ENCODE peak calls at places on chromosomes 3 and 15, in five cellular contexts. F, I, E, N and Q are unnamed samples.

GRCh38 chr15:66737243-66738010 is 35.4 kb downstream of the SMAD6 start:
- DNase-seq in N (no peak), F (no peak), E (peak), I (no peak), Q (no peak)

GRCh38 chr3:65633018-65633417 is 405.7 kb downstream of the MAGI1 start:
- DNase-seq in F (no peak), N (no peak), I (no peak), E (no peak), Q (no peak)

GRCh38 chr3:188744166-188744565 is 427.6 kb upstream of the TPRG1 start:
- DNase-seq in E (no peak), N (no peak), I (no peak), F (no peak), Q (no peak)

GRCh38 chr3:53806182-53807116 is 39.8 kb downstream of the CHDH start:
- DNase-seq in E (peak), F (peak), N (no peak), I (no peak), Q (peak)

GRCh38 chr15:46394463-46394862 is 759.6 kb downstream of the SQOR start:
- DNase-seq in N (no peak), F (no peak), I (peak), E (no peak), Q (no peak)

GRCh38 chr15:40064231-40064894 is 25.4 kb upstream of the SRP14 start:
- DNase-seq in E (no peak), F (no peak), I (no peak), N (no peak), Q (peak)

GRCh38 chr3:63809607-63810006 is 9.5 kb upstream of the C3orf49 start:
- DNase-seq in I (no peak), F (no peak), N (no peak), E (no peak), Q (no peak)

GRCh38 chr3:122994954-122995353 is 32.6 kb downstream of the SEMA5B start:
- DNase-seq in F (no peak), N (no peak), E (no peak), I (no peak), Q (no peak)

GRCh38 chr15:80437492-80437891 is 33.3 kb downstream of the ARNT2 start:
- DNase-seq in E (no peak), F (no peak), I (no peak), N (no peak), Q (no peak)

GRCh38 chr3:62502315-62503300 is 129.3 kb upstream of the FEZF2 start:
- DNase-seq in I (no peak), E (no peak), F (no peak), N (no peak), Q (no peak)

GRCh38 chr15:74863239-74864056 is 9.7 kb downstream of the SCAMP2 start:
- DNase-seq in F (no peak), E (no peak), I (no peak), N (no peak), Q (no peak)

DNA sequence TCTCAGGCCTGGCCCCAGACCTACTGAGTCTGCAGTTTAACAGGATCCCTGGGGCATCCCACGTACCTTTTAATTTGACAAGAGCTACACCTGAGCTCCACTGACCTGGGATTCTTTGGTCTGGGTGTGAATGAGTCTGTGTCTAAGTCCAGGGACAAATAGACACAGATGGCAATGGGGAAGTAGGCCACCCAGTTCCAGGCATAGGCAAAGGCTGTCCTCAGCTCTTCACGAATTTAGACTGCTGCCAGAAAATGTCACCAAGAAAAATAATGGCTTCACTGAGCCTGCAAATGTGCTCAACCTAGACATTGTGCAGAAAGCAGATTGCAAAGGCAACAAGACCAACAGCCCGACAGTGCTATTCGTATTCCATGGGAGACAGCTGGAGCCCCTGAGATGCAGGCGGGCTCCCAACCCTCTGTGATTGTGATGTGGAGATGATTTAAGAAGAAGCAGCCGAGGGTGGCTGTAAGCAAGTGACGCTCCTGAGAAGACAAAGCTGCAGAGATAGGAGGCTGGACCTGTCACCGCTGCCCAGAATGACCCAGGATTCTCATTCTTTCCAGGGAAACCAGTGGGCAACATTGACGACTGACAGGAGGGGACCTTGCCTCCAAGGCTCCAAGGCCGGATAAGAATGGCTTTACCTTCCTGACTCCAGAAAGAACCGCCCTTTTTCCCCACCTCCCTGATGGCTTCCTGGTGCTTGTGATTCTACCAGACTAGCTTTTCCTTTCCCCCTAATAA is 39.8 kb upstream of the IREB2 start:
- DNase-seq in F (no peak), E (no peak), N (no peak), I (no peak), Q (no peak)
- TF ChIP-seq CTCF in F (no peak), E (no peak), N (no peak), I (no peak), Q (no peak)

DNA sequence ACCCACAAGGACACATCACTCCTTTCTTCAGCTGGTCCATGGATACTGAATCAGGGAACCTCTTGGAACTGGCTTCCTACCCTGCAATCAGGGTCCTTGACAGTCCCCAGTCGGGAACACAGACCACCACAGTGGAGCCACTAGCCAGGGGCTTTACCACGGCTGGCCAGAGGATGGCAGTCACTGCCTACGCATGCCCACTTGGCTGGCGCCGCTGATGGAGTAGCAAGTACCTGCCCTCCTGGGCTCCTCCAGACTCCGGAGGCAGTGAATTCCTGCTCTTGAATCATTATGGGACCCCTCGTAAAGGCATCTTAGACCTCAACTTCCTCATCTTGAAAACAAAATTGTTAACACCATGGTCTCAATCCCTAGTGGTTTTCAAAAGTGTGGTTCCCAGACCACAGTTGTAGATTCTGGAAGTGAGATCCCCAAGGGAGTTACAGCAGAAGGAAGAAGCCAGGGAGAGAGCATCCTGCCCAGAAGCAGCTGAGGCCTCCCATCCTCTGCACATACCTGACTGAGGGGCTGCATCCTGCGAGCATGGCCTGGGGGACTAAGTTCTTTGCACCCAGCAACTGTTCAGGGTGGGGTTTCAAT is 9.1 kb upstream of the SKIC8 start:
- DNase-seq in I (peak), E (peak), N (peak), F (peak), Q (no peak)
- TF ChIP-seq CTCF in I (peak), E (peak), N (peak), F (peak), Q (peak)

GRCh38 chr3:153906366-153906765 is 214.8 kb upstream of the ARHGEF26 start:
- DNase-seq in I (no peak), N (no peak), F (no peak), E (no peak), Q (no peak)

GRCh38 chr3:153901991-153902390 is 219.2 kb upstream of the ARHGEF26 start:
- DNase-seq in I (no peak), N (no peak), F (no peak), E (no peak), Q (no peak)

GRCh38 chr3:153897842-153898241 is 223.3 kb upstream of the ARHGEF26 start:
- DNase-seq in I (no peak), N (no peak), F (no peak), E (no peak), Q (no peak)

GRCh38 chr3:153901152-153901551 is 220.0 kb upstream of the ARHGEF26 start:
- DNase-seq in N (no peak), F (no peak), E (no peak), I (no peak), Q (no peak)

DNA sequence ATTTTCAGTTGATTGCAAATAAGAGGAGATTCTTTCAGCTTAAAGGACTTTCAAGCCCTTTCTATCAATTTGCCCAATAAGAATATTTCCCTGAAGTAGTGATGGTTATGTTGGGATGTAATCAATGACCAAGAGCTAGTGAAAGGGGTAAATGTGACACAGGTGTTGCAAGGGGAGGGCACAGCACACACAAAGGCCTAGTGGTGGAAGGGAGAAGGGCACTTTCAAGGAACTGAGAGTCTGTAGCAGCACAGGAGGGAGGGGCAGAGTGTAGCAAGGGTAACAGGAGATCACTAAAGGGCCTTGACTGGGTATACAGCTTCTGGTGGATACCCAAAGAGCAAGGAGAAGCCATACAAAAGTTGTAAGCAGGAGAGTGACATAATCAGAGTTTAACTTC is 217.8 kb upstream of the ARHGEF26 start:
- DNase-seq in I (no peak), N (no peak), F (no peak), E (no peak), Q (no peak)
- TF ChIP-seq CTCF in I (no peak), N (peak), F (no peak), E (no peak), Q (no peak)

DNA sequence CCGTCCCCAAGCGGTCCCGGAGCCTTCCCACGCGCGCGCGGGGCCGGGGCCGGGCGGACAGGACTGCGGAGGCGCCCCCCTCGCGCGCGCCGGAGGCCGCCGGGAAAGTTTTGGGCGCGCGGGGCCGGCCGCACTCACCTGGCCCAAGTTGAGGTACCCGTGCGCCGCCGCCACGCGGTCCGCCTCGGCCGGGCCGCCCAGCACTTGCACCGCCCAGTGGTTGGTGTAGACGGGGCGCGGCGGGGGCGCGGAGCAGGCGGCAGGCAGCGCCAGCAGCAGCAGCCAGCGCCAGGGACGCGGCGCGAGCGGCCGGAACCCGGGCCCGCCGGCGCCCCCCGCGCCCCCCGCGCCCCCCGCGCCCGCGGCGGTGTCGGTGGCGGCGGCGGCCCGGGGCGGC is 273 bp downstream of the PCSK6 start:
- DNase-seq in E (no peak), F (no peak), N (no peak), I (peak), Q (no peak)
- TF ChIP-seq CTCF in E (no peak), F (no peak), N (no peak), I (no peak), Q (no peak)

DNA sequence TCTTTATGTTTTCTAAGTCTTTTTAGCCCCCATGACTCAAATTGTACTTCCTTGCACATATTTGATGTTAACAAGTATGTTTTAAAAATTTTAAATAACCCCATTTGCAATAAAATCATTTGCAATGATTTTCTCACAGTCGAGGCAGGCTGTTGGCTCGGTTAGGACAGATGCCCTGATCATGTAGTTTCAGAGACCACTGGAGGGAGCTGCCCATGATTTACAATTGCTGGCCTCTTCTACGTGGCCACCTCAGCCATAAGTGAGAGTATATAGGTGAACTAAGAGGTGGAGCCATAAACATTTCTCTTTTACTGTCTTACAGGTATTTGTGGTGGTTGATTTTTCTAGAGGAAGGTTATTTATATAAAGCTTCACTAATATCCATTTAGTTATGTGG is 1.7 kb downstream of the DTWD1 start:
- DNase-seq in I (peak), N (no peak), E (no peak), F (no peak), Q (no peak)
- TF ChIP-seq CTCF in I (peak), N (no peak), E (no peak), F (peak), Q (peak)

GRCh38 chr3:45906681-45907220 is 20.4 kb downstream of the CCR9 start:
- DNase-seq in E (no peak), I (peak), F (no peak), N (no peak), Q (peak)
- TF ChIP-seq CTCF in E (no peak), I (peak), F (peak), N (no peak), Q (peak)

GRCh38 chr3:37742574-37743212 is 119.0 kb upstream of the CTDSPL start:
- DNase-seq in I (no peak), N (no peak), F (no peak), E (no peak), Q (no peak)

GRCh38 chr3:37742121-37742520 is 119.6 kb upstream of the CTDSPL start:
- DNase-seq in E (no peak), N (no peak), I (no peak), F (no peak), Q (no peak)

GRCh38 chr3:37739579-37740290 is 121.9 kb upstream of the CTDSPL start:
- DNase-seq in E (no peak), F (no peak), I (no peak), N (no peak), Q (no peak)

GRCh38 chr3:37740471-37740870 is 121.2 kb upstream of the CTDSPL start:
- DNase-seq in N (no peak), I (no peak), F (no peak), E (no peak), Q (no peak)

GRCh38 chr3:37741644-37742043 is 120.0 kb upstream of the CTDSPL start:
- DNase-seq in I (peak), F (no peak), E (peak), N (no peak), Q (no peak)
- TF ChIP-seq CTCF in I (peak), F (peak), E (no peak), N (peak), Q (no peak)

GRCh38 chr3:136351905-136352304 is 101.8 kb downstream of the PCCB start:
- DNase-seq in I (no peak), E (no peak), N (no peak), F (no peak), Q (no peak)
- TF ChIP-seq CTCF in I (peak), E (no peak), N (peak), F (no peak), Q (no peak)

GRCh38 chr15:91099616-91100560 is at the start of gene SV2B:
- DNase-seq in F (no peak), E (no peak), N (peak), I (peak), Q (no peak)
- TF ChIP-seq CTCF in F (peak), E (no peak), N (peak), I (peak), Q (no peak)

DNA sequence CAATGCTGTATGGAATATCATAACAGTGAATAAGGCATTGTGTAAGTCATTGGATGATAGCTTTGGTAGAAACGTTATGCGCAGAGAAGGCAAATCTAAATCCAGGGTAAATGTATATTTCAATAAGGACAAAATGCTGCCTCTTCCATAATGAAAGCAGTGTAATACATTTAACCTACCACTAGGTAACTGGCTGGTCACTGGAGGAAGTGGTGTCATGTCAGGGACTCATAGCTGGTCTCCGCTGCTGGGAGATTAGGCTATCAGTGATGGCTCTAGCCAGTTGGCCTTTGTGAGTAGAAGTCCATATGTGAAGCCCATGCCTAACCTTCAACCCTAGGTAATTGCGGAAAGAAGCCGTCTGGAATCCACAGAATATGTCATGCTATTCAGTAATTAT is 140.9 kb downstream of the NLGN1 start:
- DNase-seq in N (no peak), I (no peak), F (no peak), E (no peak), Q (no peak)
- TF ChIP-seq CTCF in N (no peak), I (peak), F (no peak), E (no peak), Q (no peak)